ENCODE peak calls at places on chromosomes 4 and X, in eight cellular contexts. C, T, N, V, G, P, O and R are unnamed samples.

GRCh38 chr4:40185830-40186664 is 10.8 kb upstream of the RHOH start:
- DNase-seq in G (no peak), V (no peak), C (no peak), P (no peak), T (no peak), N (no peak), O (no peak), R (no peak)

GRCh38 chr4:4289055-4289454 is 899 bp downstream of the LYAR start:
- DNase-seq in G (no peak), O (no peak), N (peak; percentile 14), P (no peak), V (no peak), C (no peak), T (no peak), R (no peak)

GRCh38 chrX:2516612-2517011 is 15.8 kb upstream of the DHRSX start:
- DNase-seq in T (no peak), O (peak; percentile 72), C (no peak), N (no peak), P (no peak), G (no peak), V (no peak), R (no peak)

GRCh38 chr4:189124149-189124758 is 816.4 kb upstream of the FRG1 start:
- DNase-seq in V (peak; percentile 22), P (peak; percentile 40), G (peak; percentile 2), T (no peak), C (no peak), N (peak; percentile 2), O (peak; percentile 65), R (no peak)

GRCh38 chr4:152079543-152080293 is 318.9 kb upstream of the GATB start:
- DNase-seq in P (no peak), G (no peak), O (no peak), N (peak; percentile 55), V (no peak), C (no peak), T (no peak), R (no peak)

GRCh38 chr4:158644755-158645154 is 26.9 kb downstream of the C4orf46 start:
- DNase-seq in V (no peak), P (no peak), T (no peak), G (no peak), O (no peak), C (no peak), N (no peak), R (no peak)

GRCh38 chr4:139556735-139557505 is 901 bp upstream of the SETD7 start:
- DNase-seq in O (peak; percentile 70), G (no peak), C (peak; percentile 73), V (peak; percentile 70), P (peak; percentile 34), N (peak; percentile 75), T (peak; percentile 87), R (peak; percentile 69)

GRCh38 chr4:72592076-72592475 is 23.1 kb upstream of the ADAMTS3 start:
- DNase-seq in P (peak; percentile 4), C (no peak), N (no peak), T (no peak), O (no peak), G (no peak), V (no peak), R (no peak)

GRCh38 chr4:76772498-76773106 is 125.3 kb downstream of the SOWAHB start:
- DNase-seq in G (peak; percentile 32), V (no peak), O (no peak), T (no peak), P (no peak), C (no peak), N (no peak), R (no peak)

GRCh38 chrX:136397001-136397400 is 90.7 kb upstream of the BRS3 start:
- DNase-seq in T (no peak), N (no peak), P (no peak), G (no peak), C (no peak), V (peak; percentile 8), O (no peak), R (no peak)

GRCh38 chr4:17494258-17494657 is 17.6 kb downstream of the QDPR start:
- DNase-seq in G (no peak), N (peak; percentile 21), C (no peak), V (no peak), P (no peak), T (no peak), O (no peak), R (no peak)

GRCh38 chrX:25156323-25156722 is 140.6 kb upstream of the ARX start:
- DNase-seq in G (no peak), P (no peak), C (no peak), T (no peak), O (no peak), V (no peak), N (no peak), R (no peak)

GRCh38 chrX:105822138-105823091 is at the start of gene NRK:
- DNase-seq in O (peak; percentile 32), P (no peak), T (no peak), V (peak; percentile 63), G (no peak), C (peak; percentile 40), N (no peak), R (no peak)

GRCh38 chr4:1458581-1458980 is 52.3 kb upstream of the NKX1-1 start:
- DNase-seq in C (no peak), T (no peak), V (no peak), N (no peak), O (no peak), P (no peak), G (no peak), R (no peak)

GRCh38 chrX:39320165-39320564 is 518.9 kb downstream of the MID1IP1 start:
- DNase-seq in G (no peak), T (no peak), O (no peak), P (no peak), N (no peak), C (no peak), V (no peak), R (no peak)

GRCh38 chr4:2251073-2251794 is 9.3 kb upstream of the HAUS3 start:
- DNase-seq in O (peak; percentile 1), V (no peak), G (no peak), P (peak; percentile 0), T (no peak), C (no peak), N (no peak), R (peak; percentile 3)

GRCh38 chr4:31192372-31192771 is 472.2 kb downstream of the PCDH7 start:
- DNase-seq in P (no peak), V (no peak), C (no peak), G (no peak), N (no peak), T (no peak), O (peak; percentile 20), R (no peak)

GRCh38 chr4:153002110-153002509 is 66.0 kb downstream of the FHDC1 start:
- DNase-seq in G (no peak), N (no peak), P (no peak), C (no peak), T (no peak), O (no peak), V (no peak), R (peak; percentile 28)

GRCh38 chr4:150005537-150005936 is 72.7 kb upstream of the DCLK2 start:
- DNase-seq in V (no peak), O (no peak), N (no peak), G (no peak), T (no peak), P (no peak), C (no peak), R (no peak)

GRCh38 chr4:36208884-36209473 is 35.3 kb downstream of the ARAP2 start:
- DNase-seq in G (no peak), V (no peak), N (peak; percentile 75), P (no peak), C (no peak), T (no peak), O (no peak), R (no peak)

GRCh38 chr4:1717129-1718094 is 3.7 kb downstream of the TMEM129 start:
- DNase-seq in C (peak; percentile 32), V (no peak), P (no peak), O (no peak), T (no peak), G (no peak), N (no peak), R (no peak)

GRCh38 chrX:68989865-68990606 is 161.2 kb downstream of the EFNB1 start:
- DNase-seq in N (no peak), O (peak; percentile 63), T (no peak), V (peak; percentile 99), C (no peak), P (peak; percentile 37), G (peak; percentile 0), R (no peak)

GRCh38 chr4:90060039-90060438 is 67.2 kb upstream of the CCSER1 start:
- DNase-seq in G (no peak), N (no peak), C (no peak), O (no peak), P (no peak), T (no peak), V (peak; percentile 29), R (no peak)

GRCh38 chr4:142846729-142847606 is 867 bp upstream of the INPP4B start:
- DNase-seq in O (peak; percentile 70), C (peak; percentile 45), P (peak; percentile 9), V (peak; percentile 61), G (no peak), N (peak; percentile 83), T (no peak), R (peak; percentile 52)

GRCh38 chrX:45515262-45516215 is 314.9 kb upstream of the DIPK2B start:
- DNase-seq in C (peak; percentile 49), G (peak; percentile 82), V (peak; percentile 21), P (no peak), T (peak; percentile 79), O (peak; percentile 47), N (peak; percentile 38), R (peak; percentile 58)

GRCh38 chr4:140944539-140944938 is 188.4 kb upstream of the TBC1D9 start:
- DNase-seq in C (no peak), G (no peak), P (no peak), V (no peak), N (no peak), O (no peak), T (no peak), R (no peak)

GRCh38 chrX:24395775-24396174 is 35.3 kb downstream of the SUPT20HL1 start:
- DNase-seq in N (peak; percentile 42), P (peak; percentile 66), G (peak; percentile 63), V (peak; percentile 76), C (no peak), T (no peak), O (peak; percentile 23), R (peak; percentile 51)

GRCh38 chr4:183182873-183183725 is 84.0 kb downstream of the WWC2 start:
- DNase-seq in N (peak; percentile 15), P (no peak), V (peak; percentile 93), G (peak; percentile 50), C (peak; percentile 45), O (no peak), T (no peak), R (no peak)

GRCh38 chr4:122874194-122874593 is 47.6 kb downstream of the FGF2 start:
- DNase-seq in C (no peak), T (no peak), N (no peak), P (no peak), V (no peak), O (no peak), G (peak; percentile 75), R (no peak)

GRCh38 chr4:112550728-112551127 is 34.7 kb upstream of the NEUROG2 start:
- DNase-seq in P (no peak), O (no peak), G (peak; percentile 27), V (no peak), N (no peak), T (no peak), C (no peak), R (no peak)

GRCh38 chrX:102720237-102721168 is at the start of gene GPRASP3:
- DNase-seq in T (no peak), V (peak; percentile 77), C (peak; percentile 84), P (no peak), G (peak; percentile 36), O (peak; percentile 79), N (peak; percentile 89), R (peak; percentile 76)